ENCODE peak calls at places on chromosomes 2 and 18, in five cellular contexts. I, J, S, W and O are unnamed samples.

GRCh38 chr2:111983478-111984212 is 71.4 kb upstream of the TMEM87B start:
- DNase-seq in J (no peak), W (peak; percentile 14), S (no peak), I (no peak), O (no peak)

GRCh38 chr2:217520361-217521010 is 482.3 kb downstream of the TNS1 start:
- DNase-seq in I (no peak), W (peak; percentile 5), J (no peak), S (no peak), O (no peak)

GRCh38 chr2:62505649-62506420 is at the start of gene TMEM17:
- DNase-seq in J (peak; percentile 97), W (peak; percentile 88), S (peak; percentile 96), I (peak; percentile 86), O (peak; percentile 80)

GRCh38 chr18:25275414-25276001 is 76.5 kb downstream of the ZNF521 start:
- DNase-seq in I (no peak), J (peak; percentile 69), W (no peak), S (no peak), O (no peak)

GRCh38 chr18:476368-476767 is 24.1 kb downstream of the COLEC12 start:
- DNase-seq in W (no peak), J (no peak), S (no peak), I (no peak), O (no peak)

GRCh38 chr2:158967731-158968395 is 577 bp upstream of the TANC1 start:
- DNase-seq in I (peak; percentile 44), W (peak; percentile 78), S (peak; percentile 79), J (peak; percentile 86), O (peak; percentile 52)

GRCh38 chr2:109200616-109201464 is 71.8 kb downstream of the SH3RF3 start:
- DNase-seq in S (no peak), W (no peak), I (no peak), J (no peak), O (no peak)

GRCh38 chr2:158179660-158180059 is 78.0 kb downstream of the UPP2 start:
- DNase-seq in W (peak; percentile 3), J (no peak), S (no peak), I (no peak), O (no peak)

GRCh38 chr2:128623776-128624424 is 305.2 kb upstream of the HS6ST1 start:
- DNase-seq in S (no peak), J (no peak), W (peak; percentile 71), I (no peak), O (no peak)

GRCh38 chr2:75707901-75708300 is 2.8 kb downstream of the GCFC2 start:
- DNase-seq in W (no peak), S (no peak), J (no peak), I (no peak), O (no peak)

GRCh38 chr2:202161106-202161836 is 77.1 kb downstream of the SUMO1 start:
- DNase-seq in I (no peak), J (no peak), W (peak; percentile 22), S (no peak), O (no peak)